ENCODE peak calls at places on chromosome 15, in six cellular contexts. E is SK-N-SH, M is GM12865, G is PC-9, I is fibroblast of mammary gland, S is tibial artery. D is an unnamed sample.
A peak's percentile ranks its signal among the peaks of the same experiment; 100 is the strongest.

GRCh38 chr15:62390793-62391543 is 225.9 kb upstream of the C2CD4B start:
- DNase-seq in E (peak; percentile 76), M (peak; percentile 37), G (peak; percentile 34), I (peak; percentile 33), S (peak; percentile 41), D (peak; percentile 74)

GRCh38 chr15:78889000-78889399 is 16.3 kb downstream of the MORF4L1 start:
- DNase-seq in E (no peak), M (no peak), G (no peak), I (no peak), S (no peak), D (no peak)

GRCh38 chr15:61879219-61879618 is 181.0 kb downstream of the VPS13C start:
- DNase-seq in E (no peak), M (no peak), G (peak; percentile 51), I (no peak), S (no peak), D (no peak)

GRCh38 chr15:96336643-96337353 is 6.3 kb downstream of the NR2F2 start:
- DNase-seq in E (no peak), M (no peak), G (no peak), I (peak; percentile 47), S (peak; percentile 25), D (no peak)

GRCh38 chr15:101203607-101204006 is 48.2 kb downstream of the CHSY1 start:
- DNase-seq in E (no peak), M (no peak), G (no peak), I (peak; percentile 31), S (no peak), D (no peak)

GRCh38 chr15:56919708-56920637 is 1.5 kb downstream of the TCF12 start:
- DNase-seq in E (no peak), M (peak; percentile 58), G (peak; percentile 25), I (peak; percentile 49), S (peak; percentile 32), D (peak; percentile 75)

GRCh38 chr15:56868251-56868650 is 50.2 kb upstream of the TCF12 start:
- DNase-seq in E (no peak), M (no peak), G (no peak), I (no peak), S (no peak), D (no peak)

GRCh38 chr15:70284438-70285214 is 186.9 kb upstream of the TLE3 start:
- DNase-seq in E (peak; percentile 48), M (no peak), G (no peak), I (no peak), S (no peak), D (no peak)

GRCh38 chr15:76994971-76995945 is at the start of gene PSTPIP1:
- DNase-seq in E (peak; percentile 87), M (peak; percentile 81), G (no peak), I (no peak), S (no peak), D (peak; percentile 68)

GRCh38 chr15:100115711-100116090 is 226.1 kb downstream of the ADAMTS17 start:
- DNase-seq in E (no peak), M (no peak), G (peak; percentile 59), I (peak; percentile 80), S (peak; percentile 46), D (no peak)

DNA sequence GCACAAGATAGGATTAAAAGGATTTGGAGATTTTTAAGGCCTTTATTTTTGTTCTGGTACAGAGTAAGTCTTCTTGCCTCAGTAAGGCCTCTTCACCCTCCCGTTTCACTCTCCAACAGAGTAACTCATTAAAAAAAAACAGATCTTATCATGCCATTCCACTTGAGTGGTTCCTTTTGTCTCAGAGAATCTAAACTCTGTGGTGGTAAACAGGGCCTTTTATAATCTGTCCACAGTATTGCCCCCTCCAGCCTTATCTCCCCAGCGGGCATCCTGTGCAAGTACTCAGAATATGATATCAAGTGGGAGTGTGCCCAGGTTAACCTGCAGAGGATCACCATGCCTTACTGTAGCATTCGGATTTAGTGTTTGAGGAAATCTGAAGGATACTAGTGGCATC is 20.3 kb upstream of the ATOSA start:
- DNase-seq in E (no peak), M (no peak), G (no peak), I (no peak), S (no peak), D (no peak)
- H3K4me3 ChIP-seq in E (no peak overlapping the region), M (no peak overlapping the region), G (no peak overlapping the region), I (no peak overlapping the region), S (no peak overlapping the region), D (no peak overlapping the region)

DNA sequence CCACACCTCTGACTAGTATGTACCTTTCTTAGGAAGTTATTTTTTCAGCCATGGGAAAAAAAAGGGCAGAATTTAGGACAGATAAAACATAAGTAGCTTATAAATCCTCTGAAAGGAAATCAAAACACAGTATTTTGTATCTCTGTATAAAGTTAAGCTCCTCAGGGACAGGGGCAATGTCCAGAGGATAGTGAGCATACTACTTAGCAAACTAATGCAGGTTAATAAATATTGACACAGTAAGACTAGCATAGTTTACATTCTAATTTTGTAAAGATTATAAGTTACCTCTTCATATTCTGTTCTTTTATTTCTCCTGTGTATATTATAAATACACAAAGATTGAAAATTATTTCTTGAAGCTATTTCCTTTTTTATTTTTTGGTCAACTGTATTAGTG is 2.1 kb downstream of the UBE3A start:
- DNase-seq in E (no peak), M (no peak), G (no peak), I (no peak), S (no peak), D (no peak)
- H3K4me3 ChIP-seq in E (peak overlapping the region; percentile 86), M (peak overlapping the region; percentile 73), G (peak overlapping the region; percentile 92), I (peak overlapping the region; percentile 70), S (peak overlapping the region; percentile 100), D (no peak overlapping the region)

GRCh38 chr15:88604381-88604951 is 16.7 kb upstream of the AEN start:
- DNase-seq in E (peak; percentile 73), M (no peak), G (no peak), I (no peak), S (no peak), D (no peak)
- H3K4me3 ChIP-seq in E (no peak overlapping the region), M (no peak overlapping the region), G (no peak overlapping the region), I (no peak overlapping the region), S (no peak overlapping the region), D (no peak overlapping the region)

GRCh38 chr15:92818658-92819311 is 81.3 kb upstream of the CHD2 start:
- DNase-seq in E (no peak), M (peak; percentile 25), G (no peak), I (no peak), S (no peak), D (no peak)
- H3K4me3 ChIP-seq in E (no peak overlapping the region), M (no peak overlapping the region), G (peak overlapping the region; percentile 56), I (no peak overlapping the region), S (peak overlapping the region; percentile 43), D (no peak overlapping the region)

GRCh38 chr15:60720084-60720483 is 241.1 kb upstream of the ICE2 start:
- DNase-seq in E (no peak), M (peak; percentile 29), G (no peak), I (no peak), S (no peak), D (no peak)
- H3K4me3 ChIP-seq in E (no peak overlapping the region), M (peak overlapping the region; percentile 22), G (no peak overlapping the region), I (no peak overlapping the region), S (no peak overlapping the region), D (no peak overlapping the region)

D was measured in sigmoid colon.